ENCODE peak calls at places on chromosomes 5 and 9, in six cellular contexts. Y is MM.1S, H is mesenteric fat pad, A is SW 1271, I is globus pallidus, S is heart right ventricle. Q is an unnamed sample.

GRCh38 chr9:103574056-103574455 is 520.1 kb upstream of the SMC2 start:
- DNase-seq in S (no peak), A (no peak), H (no peak), I (no peak), Y (no peak), Q (no peak)

GRCh38 chr5:130324953-130325671 is 420.8 kb downstream of the CHSY3 start:
- DNase-seq in Y (peak), S (peak), H (no peak), I (no peak), A (no peak), Q (no peak)

GRCh38 chr9:33466565-33467495 is 6.9 kb downstream of the NOL6 start:
- DNase-seq in S (peak), A (no peak), Y (peak), I (no peak), H (peak), Q (peak)

GRCh38 chr9:134544388-134545212 is 97.0 kb upstream of the COL5A1 start:
- DNase-seq in S (no peak), A (no peak), I (no peak), Y (no peak), H (no peak), Q (no peak)

GRCh38 chr5:119070578-119070827 is 384 bp upstream of the DMXL1 start:
- DNase-seq in I (no peak), A (no peak), S (peak), H (peak), Y (no peak), Q (no peak)

GRCh38 chr5:82931110-82931509 is 146.1 kb downstream of the TMEM167A start:
- DNase-seq in Y (no peak), S (no peak), A (no peak), I (no peak), H (no peak), Q (no peak)

GRCh38 chr5:127298623-127299022 is 8.0 kb downstream of the MEGF10 start:
- DNase-seq in H (no peak), Y (no peak), I (peak), S (no peak), A (no peak), Q (no peak)

GRCh38 chr5:154193636-154194035 is 3.1 kb downstream of the GALNT10 start:
- DNase-seq in H (no peak), A (no peak), I (no peak), S (no peak), Y (no peak), Q (no peak)

Q was measured in cerebellar cortex.